ENCODE peak calls at places on chromosomes 2 and 18, in seven cellular contexts. F, C, A, G, N, U and S are unnamed samples.

GRCh38 chr18:77377813-77378212 is 128.2 kb downstream of the GALR1 start:
- DNase-seq in C (no peak), F (no peak), N (no peak), G (no peak), A (no peak), U (no peak), S (no peak)

GRCh38 chr2:65576861-65577601 is 144.6 kb upstream of the SPRED2 start:
- DNase-seq in A (no peak), U (peak), C (peak), N (peak), F (peak), G (no peak), S (peak)

GRCh38 chr2:222973237-222973636 is 78.8 kb upstream of the KCNE4 start:
- DNase-seq in F (peak), C (no peak), U (no peak), N (no peak), G (no peak), A (no peak), S (no peak)

GRCh38 chr18:11025671-11026070 is 123.7 kb downstream of the PIEZO2 start:
- DNase-seq in U (no peak), G (no peak), F (no peak), N (no peak), C (no peak), A (no peak), S (no peak)

GRCh38 chr2:170396799-170397459 is 219.0 kb downstream of the MYO3B start:
- DNase-seq in A (no peak), U (no peak), G (no peak), F (peak), N (no peak), C (peak), S (no peak)

GRCh38 chr18:62524443-62525200 is 1.8 kb downstream of the ZCCHC2 start:
- DNase-seq in F (peak), A (peak), C (peak), N (no peak), G (peak), U (no peak), S (no peak)

GRCh38 chr2:151246152-151246551 is 15.5 kb downstream of the RBM43 start:
- DNase-seq in F (no peak), C (no peak), G (no peak), U (no peak), N (no peak), A (no peak), S (no peak)

GRCh38 chr2:27855476-27855875 is 34.7 kb downstream of the RBKS start:
- DNase-seq in U (no peak), F (peak), A (no peak), G (no peak), C (peak), N (peak), S (peak)

GRCh38 chr2:26579723-26580040 is 61.5 kb downstream of the CIB4 start:
- DNase-seq in A (no peak), C (no peak), G (no peak), N (no peak), F (no peak), U (no peak), S (no peak)

GRCh38 chr2:110714824-110715223 is 17.5 kb upstream of the ACOXL start:
- DNase-seq in F (no peak), N (no peak), G (no peak), A (no peak), U (no peak), C (no peak), S (no peak)

GRCh38 chr2:218383892-218384519 is 1.9 kb downstream of the SLC11A1 start:
- DNase-seq in C (no peak), N (no peak), G (peak), U (no peak), F (peak), A (no peak), S (no peak)

GRCh38 chr2:233387225-233387624 is 32.9 kb downstream of the DGKD start:
- DNase-seq in U (no peak), C (no peak), A (no peak), N (no peak), G (no peak), F (no peak), S (no peak)

GRCh38 chr18:22282311-22283235 is 113.2 kb downstream of the GATA6 start:
- DNase-seq in N (peak), A (no peak), U (peak), C (peak), F (peak), G (no peak), S (peak)

GRCh38 chr18:41809652-41810051 is 145.4 kb upstream of the PIK3C3 start:
- DNase-seq in N (no peak), U (no peak), C (peak), G (no peak), F (no peak), A (no peak), S (no peak)

GRCh38 chr2:129893244-129893643 is 86.2 kb upstream of the RAB6C start:
- DNase-seq in C (no peak), U (no peak), N (no peak), A (no peak), F (no peak), G (no peak), S (no peak)

GRCh38 chr2:131635576-131635975 is 107.9 kb downstream of the CCDC74A start:
- DNase-seq in N (no peak), F (no peak), A (no peak), G (peak), U (no peak), C (no peak), S (no peak)

GRCh38 chr2:151083864-151084263 is 177.8 kb downstream of the RBM43 start:
- DNase-seq in N (no peak), C (no peak), F (no peak), A (no peak), U (no peak), G (no peak), S (no peak)

GRCh38 chr2:63712748-63713147 is 124.0 kb downstream of the MDH1 start:
- DNase-seq in N (no peak), A (peak), F (no peak), C (peak), G (no peak), U (no peak), S (peak)

GRCh38 chr18:48777026-48777736 is 173.6 kb downstream of the SMAD7 start:
- DNase-seq in A (peak), G (peak), F (peak), N (no peak), C (peak), U (no peak), S (no peak)

GRCh38 chr2:189024861-189025618 is 50.9 kb downstream of the COL3A1 start:
- DNase-seq in G (no peak), N (no peak), A (peak), U (no peak), C (peak), F (peak), S (no peak)

GRCh38 chr18:2534906-2535305 is 36.4 kb downstream of the METTL4 start:
- DNase-seq in N (peak), C (no peak), G (no peak), U (no peak), F (no peak), A (no peak), S (no peak)

GRCh38 chr2:27308359-27308875 is at the start of gene UCN:
- DNase-seq in N (no peak), G (peak), U (no peak), F (no peak), C (peak), A (peak), S (no peak)

GRCh38 chr2:201441409-201441808 is 9.8 kb downstream of the TRAK2 start:
- DNase-seq in G (no peak), F (no peak), U (no peak), N (no peak), C (no peak), A (no peak), S (no peak)

GRCh38 chr2:84022810-84023431 is 436.2 kb downstream of the SUCLG1 start:
- DNase-seq in A (peak), F (peak), G (no peak), N (peak), C (peak), U (peak), S (peak)

GRCh38 chr2:201827621-201828020 is 21.3 kb downstream of the CDK15 start:
- DNase-seq in A (no peak), G (no peak), C (no peak), N (no peak), U (no peak), F (peak), S (no peak)

GRCh38 chr2:3113769-3114168 is 263.8 kb downstream of the EIPR1 start:
- DNase-seq in C (no peak), A (no peak), N (no peak), G (no peak), F (no peak), U (no peak), S (no peak)

GRCh38 chr2:176085861-176086771 is 2.4 kb upstream of the EVX2 start:
- DNase-seq in C (peak), F (peak), A (peak), U (no peak), N (no peak), G (no peak), S (no peak)

GRCh38 chr2:176109226-176109954 is 2.3 kb downstream of the HOXD11 start:
- DNase-seq in U (no peak), G (no peak), F (no peak), C (no peak), A (no peak), N (no peak), S (no peak)

GRCh38 chr2:95052301-95052700 is 26.8 kb downstream of the MAL start:
- DNase-seq in U (no peak), C (no peak), A (no peak), G (no peak), F (peak), N (peak), S (no peak)

GRCh38 chr18:47997338-47997780 is 66.9 kb upstream of the SMAD2 start:
- DNase-seq in A (peak), F (no peak), C (no peak), U (no peak), G (no peak), N (no peak), S (peak)

GRCh38 chr2:11121099-11121822 is 34.0 kb upstream of the SLC66A3 start:
- DNase-seq in N (no peak), G (no peak), A (peak), F (no peak), C (peak), U (no peak), S (no peak)

GRCh38 chr2:122754561-122754960 is 999.1 kb downstream of the TSN start:
- DNase-seq in N (no peak), A (no peak), U (no peak), G (no peak), C (no peak), F (no peak), S (no peak)

GRCh38 chr2:227861011-227861410 is 10.4 kb upstream of the DAW1 start:
- DNase-seq in G (no peak), A (no peak), U (no peak), F (no peak), C (no peak), N (no peak), S (no peak)

GRCh38 chr2:222319576-222320440 is 21.0 kb upstream of the PAX3 start:
- DNase-seq in C (no peak), U (no peak), G (no peak), A (no peak), F (no peak), N (no peak), S (no peak)

GRCh38 chr2:222899413-222900181 is 38.8 kb downstream of the ACSL3 start:
- DNase-seq in G (no peak), C (no peak), N (no peak), U (no peak), A (no peak), F (no peak), S (no peak)

GRCh38 chr2:167126165-167126564 is 237.9 kb downstream of the XIRP2 start:
- DNase-seq in N (no peak), A (no peak), U (no peak), F (no peak), G (no peak), C (no peak), S (no peak)

GRCh38 chr18:8661754-8662573 is 43.4 kb upstream of the MTCL1 start:
- DNase-seq in A (peak), N (peak), U (peak), C (peak), F (peak), G (no peak), S (peak)

GRCh38 chr2:19711470-19712372 is 190.1 kb downstream of the TTC32 start:
- DNase-seq in F (peak), G (no peak), A (peak), C (peak), U (peak), N (peak), S (peak)

GRCh38 chr2:21772624-21773023 is 648.9 kb downstream of the TDRD15 start:
- DNase-seq in G (no peak), A (no peak), C (no peak), F (no peak), N (no peak), U (peak), S (peak)

DNA sequence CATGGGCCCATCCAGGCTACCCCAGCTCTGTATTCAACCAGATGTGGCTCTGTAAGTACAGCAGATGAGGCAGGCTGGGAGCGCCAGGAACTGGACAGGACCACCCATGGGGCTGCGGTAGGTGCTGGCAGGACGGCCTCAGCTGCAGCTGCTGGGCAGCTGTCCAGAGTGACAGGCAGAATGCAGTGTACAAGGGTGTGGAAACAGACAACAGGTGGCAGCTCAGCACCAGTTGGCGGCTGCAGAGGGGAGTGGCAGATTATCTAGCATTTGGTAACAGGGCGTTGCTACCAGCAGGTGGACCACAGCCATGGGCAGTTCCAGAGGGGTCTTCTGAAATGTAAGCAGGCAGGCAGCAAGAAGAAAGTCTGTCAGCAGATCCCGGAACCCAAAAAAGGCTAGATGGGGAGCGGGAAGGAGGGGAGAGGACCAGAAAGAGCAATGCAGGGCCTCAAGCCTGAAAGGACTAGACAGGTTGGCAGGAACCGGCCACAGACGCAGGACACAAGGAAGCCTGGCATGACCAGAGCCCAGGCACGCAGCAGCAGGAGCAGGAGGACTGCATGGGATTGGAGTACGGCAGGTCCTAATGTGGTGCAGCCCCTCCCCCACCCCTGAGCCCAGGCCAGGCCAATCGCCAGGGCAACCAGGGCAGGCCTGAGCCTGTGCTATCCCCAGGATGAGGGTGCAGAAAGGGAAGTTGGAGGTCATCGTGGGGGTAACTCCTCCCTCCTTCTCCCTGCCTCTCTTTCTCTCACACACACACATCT is 24.7 kb downstream of the PKDCC start:
- DNase-seq in A (peak), G (no peak), N (no peak), C (peak), F (no peak), U (no peak), S (no peak)
- TF ChIP-seq CTCF in A (no peak), G (no peak), N (no peak), C (no peak), F (peak), U (no peak), S (peak)

GRCh38 chr2:161419338-161419965 is 3.4 kb downstream of the TBR1 start:
- DNase-seq in F (no peak), G (no peak), N (no peak), C (no peak), U (no peak), A (no peak), S (no peak)
- H3K4me3 ChIP-seq in F (no peak), G (no peak), N (no peak), C (no peak), U (no peak), A (peak), S (no peak)

GRCh38 chr2:171541202-171541884 is 19.1 kb downstream of the CYBRD1 start:
- DNase-seq in C (no peak), A (no peak), N (no peak), G (no peak), U (no peak), F (peak), S (no peak)
- TF ChIP-seq CTCF in C (peak), A (peak), N (peak), G (peak), U (peak), F (peak), S (peak)

GRCh38 chr2:5914831-5915611 is 222.8 kb downstream of the SOX11 start:
- DNase-seq in U (no peak), A (peak), C (peak), G (no peak), F (peak), N (peak), S (peak)
- H3K4me3 ChIP-seq in U (no peak), A (no peak), C (no peak), G (no peak), F (no peak), N (no peak), S (no peak)

GRCh38 chr2:133249362-133249761 is 318.9 kb downstream of the NCKAP5 start:
- DNase-seq in C (no peak), G (no peak), N (no peak), A (no peak), U (no peak), F (no peak), S (no peak)

GRCh38 chr2:133253793-133254192 is 314.5 kb downstream of the NCKAP5 start:
- DNase-seq in U (no peak), N (no peak), F (no peak), G (no peak), C (no peak), A (no peak), S (no peak)

GRCh38 chr2:133247613-133248012 is 320.6 kb downstream of the NCKAP5 start:
- DNase-seq in A (no peak), G (no peak), C (no peak), U (no peak), F (no peak), N (no peak), S (no peak)

GRCh38 chr2:133252770-133253355 is 315.4 kb downstream of the NCKAP5 start:
- DNase-seq in U (no peak), N (no peak), C (no peak), F (no peak), A (no peak), G (no peak), S (no peak)

GRCh38 chr2:133248264-133248663 is 320.0 kb downstream of the NCKAP5 start:
- DNase-seq in A (no peak), G (no peak), N (no peak), F (no peak), C (no peak), U (no peak), S (no peak)
- TF ChIP-seq CTCF in A (no peak), G (no peak), N (no peak), F (no peak), C (no peak), U (no peak), S (no peak)